ENCODE peak calls at places on chromosomes 13 and 19, in six cellular contexts. P is GM12892, U is GM12878, D is K562, W is HepG2, I is H1. X is an unnamed sample.

GRCh38 chr13:32537580-32538233 is 888 bp downstream of the N4BP2L2 start:
- DNase-seq in D (peak; percentile 51), W (no peak), I (no peak), P (no peak), U (no peak), X (no peak)

GRCh38 chr19:35436477-35437141 is 11.4 kb upstream of the FFAR2 start:
- DNase-seq in U (no peak), D (peak; percentile 34), W (no peak), P (no peak), I (no peak), X (no peak)

GRCh38 chr13:102710261-102710679 is 15.4 kb upstream of the METTL21C start:
- DNase-seq in I (no peak), W (no peak), U (no peak), D (no peak), P (no peak), X (no peak)

GRCh38 chr19:1018932-1019615 is 1.8 kb downstream of the TMEM259 start:
- DNase-seq in P (no peak), D (no peak), W (no peak), I (no peak), U (no peak), X (no peak)

GRCh38 chr13:95676100-95676774 is 702 bp upstream of the DNAJC3 start:
- DNase-seq in U (no peak), W (peak; percentile 50), I (no peak), D (peak; percentile 55), P (no peak), X (no peak)

GRCh38 chr19:14474827-14475226 is 327 bp downstream of the PTGER1 start:
- DNase-seq in P (no peak), I (no peak), W (no peak), D (no peak), U (no peak), X (no peak)

GRCh38 chr19:10295305-10295846 is 5.6 kb downstream of the ICAM5 start:
- DNase-seq in P (peak; percentile 82), D (no peak), I (no peak), U (no peak), W (no peak), X (peak; percentile 87)

GRCh38 chr13:32165791-32166190 is 134.2 kb downstream of the FRY start:
- DNase-seq in U (no peak), W (no peak), D (no peak), I (no peak), P (no peak), X (no peak)

GRCh38 chr13:29619995-29620394 is 24.5 kb upstream of the SLC7A1 start:
- DNase-seq in W (no peak), U (no peak), I (no peak), P (no peak), D (no peak), X (no peak)

GRCh38 chr13:39324806-39325311 is 278.1 kb downstream of the LHFPL6 start:
- DNase-seq in I (no peak), P (no peak), D (no peak), W (no peak), U (no peak), X (no peak)

GRCh38 chr19:8681345-8682021 is 17.1 kb downstream of the ACTL9 start:
- DNase-seq in P (no peak), D (no peak), U (no peak), W (no peak), I (no peak), X (no peak)

GRCh38 chr19:30315159-30315558 is 57.0 kb upstream of the ZNF536 start:
- DNase-seq in U (no peak), I (no peak), P (no peak), D (no peak), W (no peak), X (no peak)

GRCh38 chr19:33193864-33194362 is at the start of gene LRP3:
- DNase-seq in U (no peak), I (no peak), D (no peak), P (peak; percentile 3), W (no peak), X (peak; percentile 18)

GRCh38 chr13:26616126-26616525 is 58.6 kb downstream of the WASF3 start:
- DNase-seq in I (no peak), W (no peak), D (no peak), U (no peak), P (no peak), X (no peak)

GRCh38 chr13:43307921-43308433 is 284.6 kb downstream of the DNAJC15 start:
- DNase-seq in U (peak; percentile 68), I (no peak), W (peak; percentile 86), P (peak; percentile 13), D (peak; percentile 4), X (peak; percentile 22)

GRCh38 chr19:32824136-32824835 is 45.3 kb downstream of the SLC7A9 start:
- DNase-seq in U (no peak), W (no peak), I (no peak), D (no peak), P (no peak), X (no peak)

GRCh38 chr13:109964164-109964563 is 177.8 kb upstream of the IRS2 start:
- DNase-seq in P (no peak), I (no peak), W (no peak), D (no peak), U (no peak), X (no peak)

GRCh38 chr13:110456550-110456949 is 105.0 kb downstream of the RAB20 start:
- DNase-seq in W (no peak), P (no peak), U (no peak), I (no peak), D (no peak), X (no peak)

GRCh38 chr19:16889883-16890460 is 1.2 kb downstream of the F2RL3 start:
- DNase-seq in P (no peak), I (no peak), U (no peak), W (no peak), D (peak; percentile 68), X (no peak)

GRCh38 chr13:25677956-25678355 is 306.2 kb downstream of the ATP8A2 start:
- DNase-seq in D (no peak), P (no peak), U (no peak), W (no peak), I (no peak), X (no peak)

GRCh38 chr19:23440207-23440606 is 44.9 kb upstream of the ZNF91 start:
- DNase-seq in I (no peak), P (no peak), W (no peak), U (no peak), D (peak; percentile 27), X (no peak)

GRCh38 chr13:64534302-64534701 is 2695.8 kb downstream of the PCDH9 start:
- DNase-seq in D (no peak), U (no peak), P (no peak), I (no peak), W (no peak), X (no peak)

GRCh38 chr19:9640956-9641355 is 19.9 kb upstream of the ZNF561 start:
- DNase-seq in D (no peak), P (no peak), I (no peak), W (no peak), U (no peak), X (no peak)

GRCh38 chr13:33348366-33348765 is 62.8 kb upstream of the STARD13 start:
- DNase-seq in P (no peak), W (no peak), I (no peak), D (no peak), U (no peak), X (no peak)

GRCh38 chr19:33158365-33158764 is 26.5 kb downstream of the WDR88 start:
- DNase-seq in D (no peak), I (no peak), P (no peak), U (no peak), W (peak; percentile 68), X (no peak)

GRCh38 chr19:35224681-35225604 is 3.6 kb downstream of the FAM187B start:
- DNase-seq in I (no peak), W (no peak), P (no peak), D (peak; percentile 91), U (no peak), X (no peak)

GRCh38 chr13:61531383-61532065 is 115.9 kb upstream of the PCDH20 start:
- DNase-seq in U (peak; percentile 17), W (no peak), P (no peak), D (no peak), I (no peak), X (no peak)

GRCh38 chr13:105655046-105655445 is 880.4 kb downstream of the EFNB2 start:
- DNase-seq in I (no peak), U (no peak), W (no peak), D (no peak), P (no peak), X (no peak)

GRCh38 chr19:55601127-55601526 is 1.0 kb downstream of the ZNF524 start:
- DNase-seq in D (no peak), P (no peak), U (no peak), I (no peak), W (no peak), X (no peak)

GRCh38 chr19:41998246-41999020 is 4.4 kb upstream of the ATP1A3 start:
- DNase-seq in P (peak; percentile 63), W (peak; percentile 17), I (no peak), D (peak; percentile 74), U (no peak), X (peak; percentile 66)
- TF ChIP-seq TAF1 in P (no peak), W (no peak), I (peak; percentile 32), D (no peak), U (no peak), X (no peak)

GRCh38 chr13:50195045-50195444 is 179.8 kb downstream of the KCNRG start:
- DNase-seq in W (no peak), D (no peak), I (no peak), P (no peak), U (no peak), X (no peak)
- TF ChIP-seq POLR2A in W (no peak), D (no peak), I (no peak), P (no peak), U (no peak), X (no peak)

DNA sequence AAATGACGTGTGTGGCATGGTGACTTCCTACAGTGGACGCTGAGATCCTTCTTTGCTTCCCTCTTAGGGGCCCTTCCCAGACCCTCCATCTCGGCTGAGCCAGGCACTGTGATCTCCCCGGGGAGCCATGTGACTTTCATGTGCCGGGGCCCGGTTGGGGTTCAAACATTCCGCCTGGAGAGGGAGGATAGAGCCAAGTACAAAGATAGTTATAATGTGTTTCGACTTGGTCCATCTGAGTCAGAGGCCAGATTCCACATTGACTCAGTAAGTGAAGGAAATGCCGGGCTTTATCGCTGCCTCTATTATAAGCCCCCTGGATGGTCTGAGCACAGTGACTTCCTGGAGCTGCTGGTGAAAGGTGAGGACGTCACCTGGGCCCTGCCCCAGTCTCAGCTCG is 5.2 kb downstream of the LAIR2 start:
- DNase-seq in I (no peak), W (peak; percentile 40), D (no peak), P (no peak), U (no peak), X (no peak)
- TF ChIP-seq TAF1 in I (no peak), W (no peak), D (no peak), P (no peak), U (no peak), X (no peak)

DNA sequence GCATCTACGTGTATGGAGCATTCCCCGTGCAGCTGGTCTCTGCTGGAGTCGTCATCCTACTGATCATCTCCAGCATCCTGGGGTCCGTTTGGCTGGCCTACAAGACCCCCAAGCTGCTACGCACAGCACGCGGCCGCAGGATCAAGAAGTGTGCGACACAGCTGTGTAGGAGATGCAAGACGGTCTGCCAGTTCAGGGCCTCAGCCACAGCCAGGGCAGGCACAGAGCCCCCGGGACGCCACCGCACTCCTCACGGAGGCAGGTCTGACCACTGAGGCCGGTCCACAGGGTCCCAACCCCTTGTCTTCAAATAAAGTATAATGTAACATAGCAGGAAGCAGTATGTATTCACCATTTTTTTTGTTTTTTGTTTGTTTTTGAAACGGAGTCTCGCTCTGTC is 6.1 kb downstream of the PRR22 start:
- DNase-seq in U (no peak), D (no peak), I (no peak), P (no peak), W (no peak), X (no peak)
- TF ChIP-seq POLR2A in U (no peak), D (no peak), I (no peak), P (no peak), W (no peak), X (no peak)

GRCh38 chr19:43524922-43525835 is 1.8 kb downstream of the ETHE1 start:
- DNase-seq in P (no peak), W (peak; percentile 87), U (peak; percentile 44), I (no peak), D (no peak), X (no peak)
- TF ChIP-seq TAF1 in P (no peak), W (peak; percentile 39), U (no peak), I (no peak), D (no peak), X (no peak)

X was measured in GM12891.